ENCODE peak calls at places on chromosomes 16 and 17, in five cellular contexts. One of them, this sample, is unnamed.

GRCh38 chr17:19327039-19327776 is 35.3 kb downstream of the B9D1 start:
- DNase-seq in Peyer's patch: no peak
- DNase-seq in brain microvascular endothelial cell: peak; percentile 69
- DNase-seq in fibroblast of the aortic adventitia: peak; percentile 86
- DNase-seq in astrocyte of the cerebellum: peak; percentile 88
- DNase-seq in this sample: no peak

GRCh38 chr16:88510091-88510719 is 57.1 kb downstream of the ZFPM1 start:
- DNase-seq in Peyer's patch: no peak
- DNase-seq in fibroblast of the aortic adventitia: no peak
- DNase-seq in brain microvascular endothelial cell: no peak
- DNase-seq in astrocyte of the cerebellum: peak; percentile 8
- DNase-seq in this sample: peak; percentile 7

GRCh38 chr16:56574625-56575024 is 9.8 kb downstream of the MT4 start:
- DNase-seq in astrocyte of the cerebellum: no peak
- DNase-seq in Peyer's patch: no peak
- DNase-seq in fibroblast of the aortic adventitia: no peak
- DNase-seq in brain microvascular endothelial cell: no peak
- DNase-seq in this sample: no peak

GRCh38 chr17:19541445-19541844 is 7.8 kb downstream of the SLC47A1 start:
- DNase-seq in astrocyte of the cerebellum: no peak
- DNase-seq in Peyer's patch: no peak
- DNase-seq in fibroblast of the aortic adventitia: no peak
- DNase-seq in brain microvascular endothelial cell: no peak
- DNase-seq in this sample: no peak

GRCh38 chr16:77732241-77732946 is 10.1 kb downstream of the NUDT7 start:
- DNase-seq in Peyer's patch: no peak
- DNase-seq in brain microvascular endothelial cell: peak; percentile 82
- DNase-seq in fibroblast of the aortic adventitia: peak; percentile 32
- DNase-seq in astrocyte of the cerebellum: no peak
- DNase-seq in this sample: no peak

GRCh38 chr16:83967091-83967490 is 953 bp upstream of the NECAB2 start:
- DNase-seq in fibroblast of the aortic adventitia: no peak
- DNase-seq in astrocyte of the cerebellum: no peak
- DNase-seq in Peyer's patch: no peak
- DNase-seq in brain microvascular endothelial cell: no peak
- DNase-seq in this sample: no peak

GRCh38 chr16:19912445-19913305 is 28.0 kb upstream of the GPRC5B start:
- DNase-seq in fibroblast of the aortic adventitia: peak; percentile 14
- DNase-seq in astrocyte of the cerebellum: no peak
- DNase-seq in brain microvascular endothelial cell: peak; percentile 11
- DNase-seq in Peyer's patch: no peak
- DNase-seq in this sample: no peak

GRCh38 chr16:52528393-52529080 is 18.4 kb downstream of the TOX3 start:
- DNase-seq in fibroblast of the aortic adventitia: no peak
- DNase-seq in Peyer's patch: no peak
- DNase-seq in astrocyte of the cerebellum: no peak
- DNase-seq in brain microvascular endothelial cell: no peak
- DNase-seq in this sample: no peak

GRCh38 chr17:57612202-57613071 is 132.7 kb downstream of the CCDC182 start:
- DNase-seq in fibroblast of the aortic adventitia: no peak
- DNase-seq in Peyer's patch: peak; percentile 41
- DNase-seq in brain microvascular endothelial cell: no peak
- DNase-seq in astrocyte of the cerebellum: no peak
- DNase-seq in this sample: no peak

GRCh38 chr16:31474173-31474714 is 2.3 kb downstream of the TGFB1I1 start:
- DNase-seq in brain microvascular endothelial cell: peak; percentile 77
- DNase-seq in Peyer's patch: no peak
- DNase-seq in fibroblast of the aortic adventitia: peak; percentile 49
- DNase-seq in astrocyte of the cerebellum: peak; percentile 72
- DNase-seq in this sample: no peak

GRCh38 chr17:6147054-6147453 is 76.9 kb downstream of the WSCD1 start:
- DNase-seq in Peyer's patch: no peak
- DNase-seq in astrocyte of the cerebellum: no peak
- DNase-seq in brain microvascular endothelial cell: no peak
- DNase-seq in fibroblast of the aortic adventitia: no peak
- DNase-seq in this sample: no peak

GRCh38 chr17:12730931-12731521 is 58.3 kb upstream of the ARHGAP44 start:
- DNase-seq in brain microvascular endothelial cell: peak; percentile 78
- DNase-seq in fibroblast of the aortic adventitia: peak; percentile 10
- DNase-seq in astrocyte of the cerebellum: no peak
- DNase-seq in Peyer's patch: no peak
- DNase-seq in this sample: peak; percentile 85

GRCh38 chr16:86594712-86595111 is 16.4 kb downstream of the FOXL1 start:
- DNase-seq in fibroblast of the aortic adventitia: peak; percentile 63
- DNase-seq in astrocyte of the cerebellum: no peak
- DNase-seq in Peyer's patch: no peak
- DNase-seq in brain microvascular endothelial cell: no peak
- DNase-seq in this sample: no peak

GRCh38 chr17:55770220-55770870 is 19.5 kb downstream of the PCTP start:
- DNase-seq in fibroblast of the aortic adventitia: peak; percentile 85
- DNase-seq in brain microvascular endothelial cell: peak; percentile 28
- DNase-seq in astrocyte of the cerebellum: peak; percentile 45
- DNase-seq in Peyer's patch: no peak
- DNase-seq in this sample: no peak

GRCh38 chr17:65055708-65056638 is 567 bp downstream of the GNA13 start:
- DNase-seq in brain microvascular endothelial cell: peak; percentile 59
- DNase-seq in fibroblast of the aortic adventitia: peak; percentile 28
- DNase-seq in astrocyte of the cerebellum: peak; percentile 9
- DNase-seq in Peyer's patch: peak; percentile 68
- DNase-seq in this sample: peak; percentile 27

GRCh38 chr17:4480929-4481898 is 17.5 kb upstream of the SPNS2 start:
- DNase-seq in fibroblast of the aortic adventitia: no peak
- DNase-seq in Peyer's patch: peak; percentile 41
- DNase-seq in brain microvascular endothelial cell: no peak
- DNase-seq in astrocyte of the cerebellum: no peak
- DNase-seq in this sample: no peak

GRCh38 chr17:65163990-65164495 is 26.9 kb downstream of the RGS9 start:
- DNase-seq in Peyer's patch: no peak
- DNase-seq in astrocyte of the cerebellum: no peak
- DNase-seq in brain microvascular endothelial cell: peak; percentile 70
- DNase-seq in fibroblast of the aortic adventitia: no peak
- DNase-seq in this sample: no peak

GRCh38 chr17:34414338-34414737 is 51.3 kb upstream of the CCL1 start:
- DNase-seq in brain microvascular endothelial cell: no peak
- DNase-seq in fibroblast of the aortic adventitia: no peak
- DNase-seq in Peyer's patch: no peak
- DNase-seq in astrocyte of the cerebellum: no peak
- DNase-seq in this sample: no peak

GRCh38 chr16:83978401-83978904 is 10.4 kb downstream of the NECAB2 start:
- DNase-seq in astrocyte of the cerebellum: no peak
- DNase-seq in brain microvascular endothelial cell: no peak
- DNase-seq in fibroblast of the aortic adventitia: no peak
- DNase-seq in Peyer's patch: no peak
- DNase-seq in this sample: no peak

GRCh38 chr16:10922328-10923145 is 19.7 kb downstream of the DEXI start:
- DNase-seq in brain microvascular endothelial cell: no peak
- DNase-seq in astrocyte of the cerebellum: no peak
- DNase-seq in Peyer's patch: no peak
- DNase-seq in fibroblast of the aortic adventitia: peak; percentile 30
- DNase-seq in this sample: no peak

GRCh38 chr16:14672403-14672971 is 21.6 kb downstream of the PLA2G10 start:
- DNase-seq in astrocyte of the cerebellum: no peak
- DNase-seq in Peyer's patch: peak; percentile 54
- DNase-seq in fibroblast of the aortic adventitia: peak; percentile 7
- DNase-seq in brain microvascular endothelial cell: no peak
- DNase-seq in this sample: peak; percentile 57

GRCh38 chr16:84247844-84248243 is 8.0 kb upstream of the KCNG4 start:
- DNase-seq in brain microvascular endothelial cell: no peak
- DNase-seq in astrocyte of the cerebellum: no peak
- DNase-seq in Peyer's patch: no peak
- DNase-seq in fibroblast of the aortic adventitia: no peak
- DNase-seq in this sample: no peak

GRCh38 chr16:66649636-66650205 is 45.2 kb downstream of the CMTM3 start:
- DNase-seq in brain microvascular endothelial cell: no peak
- DNase-seq in Peyer's patch: no peak
- DNase-seq in fibroblast of the aortic adventitia: no peak
- DNase-seq in astrocyte of the cerebellum: no peak
- DNase-seq in this sample: no peak

GRCh38 chr17:32627233-32628008 is 140.6 kb downstream of the CDK5R1 start:
- DNase-seq in astrocyte of the cerebellum: no peak
- DNase-seq in fibroblast of the aortic adventitia: peak; percentile 6
- DNase-seq in brain microvascular endothelial cell: peak; percentile 39
- DNase-seq in Peyer's patch: no peak
- DNase-seq in this sample: peak; percentile 86

GRCh38 chr16:70709457-70709856 is 23.6 kb upstream of the MTSS2 start:
- DNase-seq in Peyer's patch: no peak
- DNase-seq in astrocyte of the cerebellum: no peak
- DNase-seq in fibroblast of the aortic adventitia: no peak
- DNase-seq in brain microvascular endothelial cell: no peak
- DNase-seq in this sample: no peak

GRCh38 chr17:80284631-80285030 is 24.0 kb downstream of the RNF213 start:
- DNase-seq in astrocyte of the cerebellum: no peak
- DNase-seq in fibroblast of the aortic adventitia: no peak
- DNase-seq in brain microvascular endothelial cell: no peak
- DNase-seq in Peyer's patch: no peak
- DNase-seq in this sample: no peak

GRCh38 chr16:67173808-67174705 is 3.7 kb downstream of the NOL3 start:
- DNase-seq in fibroblast of the aortic adventitia: peak; percentile 72
- DNase-seq in Peyer's patch: peak; percentile 62
- DNase-seq in astrocyte of the cerebellum: no peak
- DNase-seq in brain microvascular endothelial cell: peak; percentile 60
- DNase-seq in this sample: peak; percentile 92

GRCh38 chr17:81959362-81960129 is 1.4 kb downstream of the NOTUM start:
- DNase-seq in astrocyte of the cerebellum: no peak
- DNase-seq in Peyer's patch: peak; percentile 78
- DNase-seq in fibroblast of the aortic adventitia: peak; percentile 29
- DNase-seq in brain microvascular endothelial cell: no peak
- DNase-seq in this sample: no peak

GRCh38 chr16:11328172-11329079 is 16.8 kb upstream of the RMI2 start:
- DNase-seq in astrocyte of the cerebellum: peak; percentile 89
- DNase-seq in fibroblast of the aortic adventitia: peak; percentile 97
- DNase-seq in Peyer's patch: peak; percentile 84
- DNase-seq in brain microvascular endothelial cell: peak; percentile 91
- DNase-seq in this sample: no peak

GRCh38 chr17:8875416-8875815 is 7.9 kb upstream of the PIK3R6 start:
- DNase-seq in brain microvascular endothelial cell: no peak
- DNase-seq in fibroblast of the aortic adventitia: no peak
- DNase-seq in astrocyte of the cerebellum: no peak
- DNase-seq in Peyer's patch: no peak
- DNase-seq in this sample: no peak

GRCh38 chr17:43932923-43933322 is 9.4 kb downstream of the PPY start:
- DNase-seq in Peyer's patch: no peak
- DNase-seq in astrocyte of the cerebellum: no peak
- DNase-seq in brain microvascular endothelial cell: no peak
- DNase-seq in fibroblast of the aortic adventitia: no peak
- DNase-seq in this sample: no peak

GRCh38 chr17:50194441-50195195 is 6.8 kb downstream of the COL1A1 start:
- DNase-seq in fibroblast of the aortic adventitia: peak; percentile 40
- DNase-seq in brain microvascular endothelial cell: no peak
- DNase-seq in astrocyte of the cerebellum: no peak
- DNase-seq in Peyer's patch: no peak
- DNase-seq in this sample: no peak

GRCh38 chr17:50196826-50197225 is 4.6 kb downstream of the COL1A1 start:
- DNase-seq in astrocyte of the cerebellum: no peak
- DNase-seq in fibroblast of the aortic adventitia: peak; percentile 78
- DNase-seq in Peyer's patch: no peak
- DNase-seq in brain microvascular endothelial cell: no peak
- DNase-seq in this sample: no peak

GRCh38 chr17:50195196-50195865 is 6.1 kb downstream of the COL1A1 start:
- DNase-seq in brain microvascular endothelial cell: no peak
- DNase-seq in Peyer's patch: no peak
- DNase-seq in astrocyte of the cerebellum: no peak
- DNase-seq in fibroblast of the aortic adventitia: peak; percentile 68
- DNase-seq in this sample: no peak

GRCh38 chr17:50198026-50198669 is 3.3 kb downstream of the COL1A1 start:
- DNase-seq in Peyer's patch: peak; percentile 53
- DNase-seq in fibroblast of the aortic adventitia: peak; percentile 70
- DNase-seq in astrocyte of the cerebellum: no peak
- DNase-seq in brain microvascular endothelial cell: no peak
- DNase-seq in this sample: peak; percentile 11

DNA sequence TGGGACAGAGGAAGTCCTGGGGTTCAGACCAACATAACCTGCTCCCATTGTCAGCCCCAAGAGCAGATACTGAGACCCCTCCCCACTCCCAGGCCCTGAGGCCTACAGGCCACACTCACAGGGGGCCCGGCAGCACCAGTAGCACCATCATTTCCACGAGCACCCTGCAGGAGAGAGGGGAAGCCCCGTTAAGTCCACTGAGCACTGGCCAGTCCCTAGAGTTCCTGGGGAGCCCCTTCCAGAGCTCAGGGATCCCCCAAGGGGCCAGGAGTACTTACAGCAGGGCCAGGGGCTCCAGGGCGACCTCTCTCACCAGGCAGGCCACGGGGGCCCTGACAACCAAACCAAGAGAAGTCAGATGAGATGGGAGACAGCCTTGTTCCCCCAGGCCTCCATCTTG is 5.4 kb downstream of the COL1A1 start:
- DNase-seq in astrocyte of the cerebellum: no peak
- DNase-seq in fibroblast of the aortic adventitia: peak; percentile 27
- DNase-seq in brain microvascular endothelial cell: no peak
- DNase-seq in Peyer's patch: no peak
- DNase-seq in this sample: no peak
- H3K4me3 ChIP-seq in astrocyte of the cerebellum: no peak overlapping the region
- H3K4me3 ChIP-seq in fibroblast of the aortic adventitia: peak overlapping the region; percentile 73
- H3K4me3 ChIP-seq in brain microvascular endothelial cell: peak overlapping the region; percentile 100
- H3K4me3 ChIP-seq in Peyer's patch: no peak overlapping the region
- H3K4me3 ChIP-seq in this sample: no peak overlapping the region

GRCh38 chr16:57668630-57669475 is 747 bp downstream of the ADGRG3 start:
- DNase-seq in brain microvascular endothelial cell: no peak
- DNase-seq in Peyer's patch: no peak
- DNase-seq in astrocyte of the cerebellum: no peak
- DNase-seq in fibroblast of the aortic adventitia: no peak
- DNase-seq in this sample: no peak

GRCh38 chr16:57667069-57667525 is 1.0 kb upstream of the ADGRG3 start:
- DNase-seq in Peyer's patch: no peak
- DNase-seq in astrocyte of the cerebellum: no peak
- DNase-seq in brain microvascular endothelial cell: no peak
- DNase-seq in fibroblast of the aortic adventitia: no peak
- DNase-seq in this sample: no peak

GRCh38 chr16:57666353-57667068 is 1.6 kb upstream of the ADGRG3 start:
- DNase-seq in fibroblast of the aortic adventitia: no peak
- DNase-seq in brain microvascular endothelial cell: no peak
- DNase-seq in astrocyte of the cerebellum: no peak
- DNase-seq in Peyer's patch: no peak
- DNase-seq in this sample: no peak

GRCh38 chr16:57668259-57668563 is at the start of gene ADGRG3:
- DNase-seq in astrocyte of the cerebellum: no peak
- DNase-seq in Peyer's patch: no peak
- DNase-seq in brain microvascular endothelial cell: no peak
- DNase-seq in fibroblast of the aortic adventitia: no peak
- DNase-seq in this sample: no peak

GRCh38 chr16:57667526-57668258 is 414 bp upstream of the ADGRG3 start:
- DNase-seq in astrocyte of the cerebellum: no peak
- DNase-seq in brain microvascular endothelial cell: peak; percentile 13
- DNase-seq in fibroblast of the aortic adventitia: no peak
- DNase-seq in Peyer's patch: no peak
- DNase-seq in this sample: no peak
- TF ChIP-seq CTCF in astrocyte of the cerebellum: no peak
- TF ChIP-seq CTCF in brain microvascular endothelial cell: peak; percentile 41
- TF ChIP-seq CTCF in fibroblast of the aortic adventitia: no peak
- TF ChIP-seq CTCF in Peyer's patch: no peak
- TF ChIP-seq CTCF in this sample: peak; percentile 21

GRCh38 chr16:17529982-17530760 is 59.4 kb upstream of the XYLT1 start:
- DNase-seq in brain microvascular endothelial cell: no peak
- DNase-seq in Peyer's patch: peak; percentile 31
- DNase-seq in fibroblast of the aortic adventitia: no peak
- DNase-seq in astrocyte of the cerebellum: no peak
- DNase-seq in this sample: no peak
- H3K4me3 ChIP-seq in brain microvascular endothelial cell: no peak overlapping the region
- H3K4me3 ChIP-seq in Peyer's patch: no peak overlapping the region
- H3K4me3 ChIP-seq in fibroblast of the aortic adventitia: no peak overlapping the region
- H3K4me3 ChIP-seq in astrocyte of the cerebellum: no peak overlapping the region
- H3K4me3 ChIP-seq in this sample: no peak overlapping the region

GRCh38 chr16:49608801-49609200 is 235.2 kb downstream of the C16orf78 start:
- DNase-seq in astrocyte of the cerebellum: peak; percentile 27
- DNase-seq in brain microvascular endothelial cell: peak; percentile 48
- DNase-seq in fibroblast of the aortic adventitia: peak; percentile 74
- DNase-seq in Peyer's patch: no peak
- DNase-seq in this sample: no peak
- TF ChIP-seq CTCF in astrocyte of the cerebellum: peak; percentile 63
- TF ChIP-seq CTCF in brain microvascular endothelial cell: peak; percentile 89
- TF ChIP-seq CTCF in fibroblast of the aortic adventitia: peak; percentile 87
- TF ChIP-seq CTCF in Peyer's patch: no peak
- TF ChIP-seq CTCF in this sample: peak; percentile 26

This sample was measured in LNCaP clone FGC.